ENCODE peak calls at places on chromosomes 5 and 9, in five cellular contexts. Z is effector memory CD4-positive, alpha-beta T cell; X is HS-5; I is tibial nerve; U is GM04504. R is an unnamed sample.

GRCh38 chr9:82488319-82488701 is 499.7 kb downstream of the SPATA31D1 start:
- DNase-seq in Z (no peak), X (no peak), I (peak), U (no peak), R (no peak)

GRCh38 chr5:5755888-5756287 is 333.4 kb downstream of the ICE1 start:
- DNase-seq in Z (no peak), X (no peak), I (no peak), U (no peak), R (no peak)

GRCh38 chr5:112109331-112109993 is 309.6 kb downstream of the EPB41L4A start:
- DNase-seq in Z (no peak), X (peak), I (peak), U (peak), R (no peak)

GRCh38 chr9:38141751-38142150 is 72.7 kb upstream of the SHB start:
- DNase-seq in Z (no peak), X (peak), I (no peak), U (peak), R (no peak)

GRCh38 chr5:139817362-139817761 is 21.8 kb downstream of the PSD2 start:
- DNase-seq in Z (no peak), X (no peak), I (no peak), U (no peak), R (peak)

GRCh38 chr5:17248999-17249634 is 31.7 kb downstream of the BASP1 start:
- DNase-seq in Z (no peak), X (peak), I (peak), U (peak), R (no peak)

GRCh38 chr5:160033546-160034252 is 24.8 kb downstream of the TTC1 start:
- DNase-seq in Z (no peak), X (no peak), I (no peak), U (no peak), R (no peak)

GRCh38 chr5:112616812-112617547 is 120.7 kb upstream of the APC start:
- DNase-seq in Z (no peak), X (no peak), I (no peak), U (no peak), R (no peak)

GRCh38 chr5:7663808-7664207 is 187.1 kb downstream of the CFAP90 start:
- DNase-seq in Z (no peak), X (no peak), I (no peak), U (no peak), R (no peak)

GRCh38 chr9:16689352-16689938 is 181.0 kb downstream of the BNC2 start:
- DNase-seq in Z (no peak), X (no peak), I (peak), U (no peak), R (no peak)

GRCh38 chr9:12775963-12776774 is 1.3 kb downstream of the LURAP1L start:
- DNase-seq in Z (no peak), X (peak), I (peak), U (peak), R (peak)

R was measured in aorta.